ENCODE peak calls at places on chromosomes 4 and X, in ten cellular contexts. G, J, Z, Q, C, T, A, Y, X and M are unnamed samples.

GRCh38 chr4:56976878-56977320 is 507 bp downstream of the NOA1 start:
- DNase-seq in G (peak), J (peak), Z (no peak), Q (peak), C (peak), T (peak), A (peak), Y (no peak), X (no peak), M (no peak)

GRCh38 chr4:160142579-160142978 is 1039.7 kb downstream of the RAPGEF2 start:
- DNase-seq in G (no peak), J (no peak), Z (no peak), Q (no peak), C (no peak), T (no peak), A (no peak), Y (no peak), X (no peak), M (no peak)

GRCh38 chr4:172147702-172148101 is 334.5 kb downstream of the GALNTL6 start:
- DNase-seq in G (no peak), J (no peak), Z (no peak), Q (no peak), C (no peak), T (no peak), A (no peak), Y (no peak), X (no peak), M (no peak)

GRCh38 chrX:88425739-88426138 is 321.3 kb upstream of the CPXCR1 start:
- DNase-seq in G (no peak), J (no peak), Z (peak), Q (no peak), C (no peak), T (no peak), A (no peak), Y (no peak), X (no peak), M (no peak)

GRCh38 chr4:48906283-48907173 is at the start of gene OCIAD2:
- DNase-seq in G (peak), J (peak), Z (peak), Q (peak), C (peak), T (peak), A (peak), Y (no peak), X (peak), M (no peak)

GRCh38 chr4:96145671-96146070 is 305.8 kb downstream of the PDHA2 start:
- DNase-seq in G (no peak), J (no peak), Z (no peak), Q (no peak), C (no peak), T (no peak), A (no peak), Y (no peak), X (no peak), M (no peak)

GRCh38 chr4:93237526-93237925 is 591.0 kb upstream of the ATOH1 start:
- DNase-seq in G (no peak), J (no peak), Z (no peak), Q (no peak), C (no peak), T (no peak), A (no peak), Y (no peak), X (no peak), M (no peak)

GRCh38 chr4:31083451-31083850 is 363.3 kb downstream of the PCDH7 start:
- DNase-seq in G (no peak), J (no peak), Z (no peak), Q (no peak), C (no peak), T (no peak), A (no peak), Y (no peak), X (no peak), M (no peak)

GRCh38 chr4:133483600-133484246 is 334.6 kb downstream of the PCDH10 start:
- DNase-seq in G (no peak), J (no peak), Z (peak), Q (peak), C (no peak), T (no peak), A (no peak), Y (no peak), X (no peak), M (no peak)

GRCh38 chr4:109611045-109611616 is 51.1 kb downstream of the MCUB start:
- DNase-seq in G (no peak), J (no peak), Z (no peak), Q (no peak), C (no peak), T (no peak), A (no peak), Y (no peak), X (no peak), M (no peak)

GRCh38 chr4:89765966-89766365 is 71.0 kb downstream of the SNCA start:
- DNase-seq in G (no peak), J (no peak), Z (no peak), Q (no peak), C (no peak), T (peak), A (no peak), Y (no peak), X (no peak), M (peak)

GRCh38 chrX:136147966-136148365 is 633 bp downstream of the FHL1 start:
- DNase-seq in G (no peak), J (no peak), Z (no peak), Q (peak), C (no peak), T (no peak), A (no peak), Y (no peak), X (no peak), M (no peak)

GRCh38 chr4:2915789-2916188 is 47.4 kb downstream of the NOP14 start:
- DNase-seq in G (no peak), J (no peak), Z (no peak), Q (no peak), C (no peak), T (no peak), A (no peak), Y (no peak), X (no peak), M (no peak)

GRCh38 chr4:184413227-184414064 is 60.9 kb downstream of the IRF2 start:
- DNase-seq in G (no peak), J (no peak), Z (no peak), Q (no peak), C (no peak), T (peak), A (no peak), Y (no peak), X (no peak), M (no peak)

GRCh38 chr4:108337923-108338322 is 169.2 kb upstream of the LEF1 start:
- DNase-seq in G (no peak), J (no peak), Z (no peak), Q (no peak), C (no peak), T (no peak), A (no peak), Y (no peak), X (no peak), M (no peak)

GRCh38 chr4:26088433-26088928 is 174.5 kb downstream of the SMIM20 start:
- DNase-seq in G (no peak), J (no peak), Z (no peak), Q (no peak), C (peak), T (no peak), A (no peak), Y (no peak), X (no peak), M (no peak)

GRCh38 chrX:124555036-124555595 is 208.8 kb downstream of the SH2D1A start:
- DNase-seq in G (no peak), J (no peak), Z (peak), Q (no peak), C (no peak), T (no peak), A (no peak), Y (no peak), X (no peak), M (peak)

GRCh38 chrX:6228720-6229119 is at the start of gene NLGN4X:
- DNase-seq in G (no peak), J (no peak), Z (no peak), Q (peak), C (no peak), T (no peak), A (no peak), Y (peak), X (peak), M (no peak)

GRCh38 chrX:11451133-11451532 is 157.9 kb downstream of the AMELX start:
- DNase-seq in G (no peak), J (no peak), Z (no peak), Q (no peak), C (no peak), T (no peak), A (no peak), Y (no peak), X (no peak), M (no peak)

GRCh38 chrX:81202413-81202794 is 502 bp downstream of the SH3BGRL start:
- DNase-seq in G (no peak), J (no peak), Z (no peak), Q (peak), C (no peak), T (peak), A (no peak), Y (no peak), X (no peak), M (no peak)

GRCh38 chr4:183986645-183987528 is 81.8 kb downstream of the STOX2 start:
- DNase-seq in G (no peak), J (no peak), Z (no peak), Q (peak), C (no peak), T (no peak), A (no peak), Y (no peak), X (no peak), M (no peak)

GRCh38 chr4:40721730-40722171 is 28.0 kb upstream of the NSUN7 start:
- DNase-seq in G (no peak), J (no peak), Z (no peak), Q (no peak), C (peak), T (no peak), A (no peak), Y (no peak), X (no peak), M (no peak)

GRCh38 chrX:66023726-66024467 is 16.0 kb downstream of the VSIG4 start:
- DNase-seq in G (no peak), J (no peak), Z (no peak), Q (no peak), C (no peak), T (no peak), A (no peak), Y (no peak), X (no peak), M (no peak)

GRCh38 chr4:38560763-38561558 is 103.0 kb upstream of the KLF3 start:
- DNase-seq in G (no peak), J (peak), Z (no peak), Q (no peak), C (peak), T (no peak), A (no peak), Y (no peak), X (no peak), M (no peak)

GRCh38 chrX:47212381-47213293 is 5.8 kb upstream of the CDK16 start:
- DNase-seq in G (no peak), J (no peak), Z (no peak), Q (no peak), C (no peak), T (no peak), A (no peak), Y (no peak), X (no peak), M (no peak)

GRCh38 chrX:9102956-9103355 is 69.0 kb upstream of the FAM9B start:
- DNase-seq in G (no peak), J (no peak), Z (no peak), Q (no peak), C (no peak), T (no peak), A (no peak), Y (no peak), X (no peak), M (no peak)

GRCh38 chr4:165516281-165516833 is 137.5 kb downstream of the CPE start:
- DNase-seq in G (no peak), J (no peak), Z (no peak), Q (no peak), C (no peak), T (peak), A (no peak), Y (no peak), X (no peak), M (no peak)